ENCODE peak calls at places on chromosomes 12 and 14, in six cellular contexts. Z is IMR-90, N is T-helper 2 cell, D is small intestine, M is A549, C is activated gamma-delta T cell. I is an unnamed sample.

GRCh38 chr12:123364532-123365140 is at the start of gene SBNO1:
- DNase-seq in Z (peak), N (peak), D (peak), M (peak), C (peak), I (peak)

GRCh38 chr12:29270446-29270845 is 110.5 kb downstream of the ERGIC2 start:
- DNase-seq in Z (no peak), N (no peak), D (no peak), M (no peak), C (no peak), I (no peak)

GRCh38 chr14:89249296-89249565 is 167.8 kb downstream of the FOXN3 start:
- DNase-seq in Z (peak), N (no peak), D (no peak), M (no peak), C (no peak), I (no peak)

GRCh38 chr12:102095677-102096263 is 24.1 kb downstream of the NUP37 start:
- DNase-seq in Z (peak), N (no peak), D (peak), M (peak), C (no peak), I (peak)

GRCh38 chr14:49594347-49595089 is 4.2 kb upstream of the LRR1 start:
- DNase-seq in Z (peak), N (no peak), D (peak), M (no peak), C (no peak), I (peak)

GRCh38 chr12:15801770-15802393 is 12.7 kb upstream of the EPS8 start:
- DNase-seq in Z (peak), N (no peak), D (peak), M (no peak), C (no peak), I (no peak)

GRCh38 chr14:97283450-97284230 is 486.5 kb downstream of the VRK1 start:
- DNase-seq in Z (no peak), N (no peak), D (no peak), M (no peak), C (no peak), I (no peak)

GRCh38 chr12:14379508-14379907 is 14.0 kb downstream of the ATF7IP start:
- DNase-seq in Z (no peak), N (no peak), D (no peak), M (no peak), C (no peak), I (no peak)

GRCh38 chr12:120368789-120369475 is at the start of gene MSI1:
- DNase-seq in Z (no peak), N (no peak), D (no peak), M (no peak), C (no peak), I (no peak)

GRCh38 chr14:38389666-38390065 is 133.8 kb upstream of the CLEC14A start:
- DNase-seq in Z (peak), N (no peak), D (no peak), M (no peak), C (no peak), I (no peak)

GRCh38 chr12:98110516-98110915 is 404.9 kb upstream of the TMPO start:
- DNase-seq in Z (no peak), N (no peak), D (no peak), M (no peak), C (no peak), I (no peak)

GRCh38 chr14:22780105-22780679 is 13.7 kb downstream of the OXA1L start:
- DNase-seq in Z (peak), N (no peak), D (no peak), M (no peak), C (no peak), I (no peak)

GRCh38 chr12:106289196-106289681 is 13.3 kb upstream of the TCP11L2 start:
- DNase-seq in Z (peak), N (no peak), D (no peak), M (no peak), C (no peak), I (no peak)

GRCh38 chr14:94701854-94702370 is 68.0 kb downstream of the GSC start:
- DNase-seq in Z (no peak), N (no peak), D (no peak), M (no peak), C (no peak), I (no peak)

GRCh38 chr14:102545461-102546265 is 36.1 kb upstream of the ANKRD9 start:
- DNase-seq in Z (peak), N (no peak), D (peak), M (no peak), C (no peak), I (no peak)

GRCh38 chr12:121036810-121037326 is 2.2 kb downstream of the OASL start:
- DNase-seq in Z (peak), N (no peak), D (no peak), M (peak), C (no peak), I (no peak)

GRCh38 chr14:51604078-51604477 is 47.6 kb upstream of the FRMD6 start:
- DNase-seq in Z (peak), N (no peak), D (no peak), M (no peak), C (no peak), I (no peak)

GRCh38 chr14:104224516-104225281 is 86.3 kb downstream of the KIF26A start:
- DNase-seq in Z (no peak), N (no peak), D (peak), M (peak), C (no peak), I (no peak)

GRCh38 chr12:131287938-131288797 is 334.5 kb downstream of the ADGRD1 start:
- DNase-seq in Z (no peak), N (no peak), D (no peak), M (no peak), C (no peak), I (no peak)

GRCh38 chr12:60451457-60451856 is 855.6 kb downstream of the SLC16A7 start:
- DNase-seq in Z (no peak), N (no peak), D (no peak), M (no peak), C (no peak), I (no peak)

GRCh38 chr12:75505706-75506312 is 5.6 kb downstream of the KRR1 start:
- DNase-seq in Z (peak), N (no peak), D (no peak), M (no peak), C (no peak), I (no peak)

GRCh38 chr12:76757694-76758093 is 6.2 kb upstream of the ZDHHC17 start:
- DNase-seq in Z (peak), N (no peak), D (no peak), M (no peak), C (no peak), I (no peak)

GRCh38 chr14:79831198-79831890 is 380.0 kb downstream of the DIO2 start:
- DNase-seq in Z (peak), N (no peak), D (no peak), M (no peak), C (no peak), I (peak)

GRCh38 chr12:47767197-47767724 is 5.8 kb upstream of the SLC48A1 start:
- DNase-seq in Z (peak), N (no peak), D (peak), M (peak), C (no peak), I (peak)

GRCh38 chr12:114399664-114400211 is 6.2 kb downstream of the TBX5 start:
- DNase-seq in Z (peak), N (no peak), D (no peak), M (no peak), C (no peak), I (no peak)

GRCh38 chr14:55306938-55307589 is 35.8 kb downstream of the FBXO34 start:
- DNase-seq in Z (no peak), N (no peak), D (peak), M (no peak), C (no peak), I (no peak)

GRCh38 chr14:50001999-50002925 is 109.4 kb downstream of the ARF6 start:
- DNase-seq in Z (no peak), N (no peak), D (peak), M (no peak), C (no peak), I (no peak)

GRCh38 chr12:116717466-116718457 is 20.1 kb downstream of the SPRING1 start:
- DNase-seq in Z (peak), N (no peak), D (no peak), M (no peak), C (no peak), I (peak)

GRCh38 chr14:59018460-59018859 is 170.0 kb upstream of the DAAM1 start:
- DNase-seq in Z (no peak), N (no peak), D (no peak), M (no peak), C (no peak), I (no peak)

GRCh38 chr14:32588448-32589320 is 259.6 kb downstream of the AKAP6 start:
- DNase-seq in Z (peak), N (no peak), D (peak), M (no peak), C (no peak), I (no peak)

GRCh38 chr12:76726626-76727025 is 37.3 kb upstream of the ZDHHC17 start:
- DNase-seq in Z (no peak), N (no peak), D (no peak), M (no peak), C (no peak), I (no peak)

GRCh38 chr12:96399919-96400630 is at the start of gene CDK17:
- DNase-seq in Z (peak), N (peak), D (peak), M (peak), C (peak), I (peak)

GRCh38 chr14:74608959-74609611 is 3.0 kb downstream of the LTBP2 start:
- DNase-seq in Z (peak), N (peak), D (peak), M (peak), C (no peak), I (peak)

I was measured in Ammon's horn.